ENCODE peak calls at places on chromosome 6, in seven cellular contexts. S is neuronal stem cell; Q is GM12865; G is HuH-7; D is CD8-positive, alpha-beta T cell; B is activated CD4-positive, alpha-beta memory T cell treated with anti-CD3 and anti-CD28 coated beads, Interleukin-2, amount 10 ng/mL, durations not matched to agents 7 days and 5 days; N is midbrain. K is an unnamed sample.

GRCh38 chr6:161367472-161367871 is 93.6 kb upstream of the AGPAT4 start:
- DNase-seq in S (no peak), Q (no peak), G (no peak), D (no peak), B (no peak), N (no peak), K (no peak)

GRCh38 chr6:81978230-81978629 is 225.7 kb upstream of the TENT5A start:
- DNase-seq in S (no peak), Q (no peak), G (no peak), D (no peak), B (no peak), N (no peak), K (no peak)

GRCh38 chr6:94361304-94362060 is 942.1 kb upstream of the EPHA7 start:
- DNase-seq in S (no peak), Q (no peak), G (no peak), D (no peak), B (no peak), N (no peak), K (no peak)

GRCh38 chr6:47157653-47158219 is 115.6 kb upstream of the ADGRF1 start:
- DNase-seq in S (no peak), Q (no peak), G (no peak), D (no peak), B (no peak), N (no peak), K (no peak)

GRCh38 chr6:85865665-85866372 is 223.1 kb upstream of the SYNCRIP start:
- DNase-seq in S (no peak), Q (peak; percentile 37), G (no peak), D (no peak), B (no peak), N (no peak), K (no peak)

GRCh38 chr6:165615629-165616028 is 47.4 kb downstream of the PDE10A start:
- DNase-seq in S (no peak), Q (peak; percentile 12), G (no peak), D (no peak), B (no peak), N (peak; percentile 32), K (no peak)

GRCh38 chr6:43807228-43808061 is 37.4 kb downstream of the VEGFA start:
- DNase-seq in S (no peak), Q (no peak), G (no peak), D (no peak), B (no peak), N (no peak), K (no peak)

GRCh38 chr6:163414367-163415175 is at the start of gene QKI:
- DNase-seq in S (peak; percentile 65), Q (peak; percentile 88), G (peak; percentile 69), D (peak; percentile 75), B (peak; percentile 78), N (peak; percentile 85), K (peak; percentile 75)

GRCh38 chr6:134074151-134074712 is 21.8 kb upstream of the SLC2A12 start:
- DNase-seq in S (peak; percentile 85), Q (no peak), G (no peak), D (no peak), B (no peak), N (peak; percentile 88), K (no peak)

GRCh38 chr6:154343473-154344308 is 12.9 kb downstream of the IPCEF1 start:
- DNase-seq in S (no peak), Q (no peak), G (no peak), D (no peak), B (no peak), N (no peak), K (no peak)

GRCh38 chr6:97077380-97077779 is 152.9 kb downstream of the KLHL32 start:
- DNase-seq in S (no peak), Q (no peak), G (no peak), D (no peak), B (no peak), N (no peak), K (no peak)

GRCh38 chr6:46381579-46381978 is 109.7 kb downstream of the RCAN2 start:
- DNase-seq in S (no peak), Q (no peak), G (no peak), D (no peak), B (no peak), N (no peak), K (no peak)

GRCh38 chr6:106547961-106548453 is 81.3 kb downstream of the RTN4IP1 start:
- DNase-seq in S (no peak), Q (no peak), G (peak; percentile 27), D (peak; percentile 20), B (no peak), N (no peak), K (no peak)

GRCh38 chr6:166351715-166352285 is 9.5 kb upstream of the SFT2D1 start:
- DNase-seq in S (no peak), Q (peak; percentile 69), G (peak; percentile 81), D (no peak), B (no peak), N (peak; percentile 39), K (no peak)

K was measured in activated T-helper 2 cell treated with anti-CD3 and anti-CD28 coated beads, Interferon-gamma antibody, Interleukin-2, Interleukin-4, amounts not matched to agents 10 μg/mL and 5 μg/mL and 100 μg/mL, durations not matched to agents 14 hours and 24 hours and 36 hours.